ENCODE peak calls at places on chromosomes 2 and 18, in four cellular contexts. K is stromal cell of bone marrow; T is GM20000; H is stimulated activated CD4-positive, alpha-beta T cell treated with anti-CD3 and anti-CD28 coated beads, Interleukin-15, amount 100 ng/mL, for 1 hour. L is an unnamed sample.

GRCh38 chr2:176614930-176615329 is 345.7 kb downstream of the MTX2 start:
- DNase-seq in K (no peak), T (no peak), H (no peak), L (no peak)

GRCh38 chr2:175605989-175606841 is 395.9 kb downstream of the LNPK start:
- DNase-seq in K (no peak), T (no peak), H (no peak), L (no peak)

GRCh38 chr18:63550068-63550467 is 7.9 kb downstream of the SERPINB12 start:
- DNase-seq in K (no peak), T (no peak), H (no peak), L (no peak)

GRCh38 chr2:238713234-238713832 is 134.6 kb upstream of the TWIST2 start:
- DNase-seq in K (no peak), T (no peak), H (no peak), L (no peak)

GRCh38 chr2:222655406-222655747 is 515 bp downstream of the FARSB start:
- DNase-seq in K (no peak), T (no peak), H (no peak), L (peak)

GRCh38 chr18:48629730-48630324 is 91.0 kb downstream of the CTIF start:
- DNase-seq in K (peak), T (no peak), H (no peak), L (no peak)

GRCh38 chr2:112880696-112881095 is 30.3 kb upstream of the IL37 start:
- DNase-seq in K (no peak), T (no peak), H (no peak), L (no peak)

GRCh38 chr2:48195168-48195567 is 288.9 kb upstream of the FBXO11 start:
- DNase-seq in K (no peak), T (no peak), H (no peak), L (peak)

GRCh38 chr2:144505245-144505801 is 14.6 kb downstream of the ZEB2 start:
- DNase-seq in K (peak), T (no peak), H (no peak), L (peak)

GRCh38 chr18:78240867-78241266 is 738.8 kb upstream of the SALL3 start:
- DNase-seq in K (no peak), T (no peak), H (no peak), L (no peak)

GRCh38 chr2:104078431-104079157 is 775.3 kb upstream of the POU3F3 start:
- DNase-seq in K (no peak), T (no peak), H (no peak), L (no peak)

GRCh38 chr18:36315736-36316135 is 18.2 kb downstream of the FHOD3 start:
- DNase-seq in K (peak), T (no peak), H (no peak), L (no peak)

GRCh38 chr2:9830685-9831410 is 12.4 kb upstream of the TAF1B start:
- DNase-seq in K (no peak), T (no peak), H (no peak), L (peak)

GRCh38 chr2:230939066-230939591 is 14.1 kb upstream of the GPR55 start:
- DNase-seq in K (no peak), T (no peak), H (no peak), L (no peak)

GRCh38 chr18:26394047-26394654 is 154.2 kb downstream of the KCTD1 start:
- DNase-seq in K (no peak), T (no peak), H (no peak), L (no peak)

GRCh38 chr2:238913931-238914647 is 66.2 kb downstream of the TWIST2 start:
- DNase-seq in K (no peak), T (no peak), H (no peak), L (no peak)

GRCh38 chr2:221104391-221104811 is 467.7 kb downstream of the EPHA4 start:
- DNase-seq in K (peak), T (no peak), H (no peak), L (no peak)

GRCh38 chr2:133171396-133172004 is 396.8 kb downstream of the NCKAP5 start:
- DNase-seq in K (peak), T (peak), H (no peak), L (peak)

GRCh38 chr2:182650704-182651103 is 65.4 kb upstream of the DNAJC10 start:
- DNase-seq in K (peak), T (peak), H (no peak), L (peak)

GRCh38 chr2:625415-626135 is 51.6 kb downstream of the TMEM18 start:
- DNase-seq in K (no peak), T (no peak), H (no peak), L (no peak)

L was measured in erythroblast.